ENCODE peak calls at places on chromosomes 5 and 9, in seven cellular contexts. U is aorta, B is bronchial epithelial cell, G is chondrocyte, I is RKO, Q is KBM-7, R is retina. Y is an unnamed sample.

GRCh38 chr5:94693043-94693822 is 74.8 kb downstream of the SLF1 start:
- DNase-seq in R (peak; percentile 24), I (peak; percentile 71), Q (peak; percentile 50), U (no peak), B (peak; percentile 97), G (no peak), Y (no peak)

GRCh38 chr5:80569961-80570786 is at the start of gene ANKRD34B:
- DNase-seq in U (no peak), G (no peak), I (no peak), R (peak; percentile 78), B (no peak), Q (peak; percentile 33), Y (peak; percentile 60)

GRCh38 chr5:148801682-148802276 is 24.6 kb upstream of the ADRB2 start:
- DNase-seq in Q (no peak), G (no peak), R (no peak), U (no peak), I (no peak), B (no peak), Y (no peak)

GRCh38 chr9:17578911-17579793 is at the start of gene SH3GL2:
- DNase-seq in I (no peak), Q (peak; percentile 34), U (no peak), R (peak; percentile 87), B (peak; percentile 5), G (peak; percentile 87), Y (peak; percentile 18)

GRCh38 chr5:131647078-131647769 is 12.2 kb upstream of the RAPGEF6 start:
- DNase-seq in I (no peak), U (no peak), Q (no peak), B (no peak), G (no peak), R (no peak), Y (peak; percentile 26)

GRCh38 chr5:147169399-147169798 is 65.4 kb upstream of the STK32A start:
- DNase-seq in Q (no peak), R (peak; percentile 17), U (peak; percentile 48), B (peak; percentile 40), G (no peak), I (no peak), Y (no peak)

GRCh38 chr9:86636614-86637013 is 282.4 kb upstream of the TUT7 start:
- DNase-seq in R (no peak), I (no peak), U (no peak), B (no peak), G (no peak), Q (no peak), Y (no peak)

GRCh38 chr9:118929317-118929716 is 439.9 kb downstream of the BRINP1 start:
- DNase-seq in U (no peak), R (no peak), Q (no peak), B (peak; percentile 3), G (no peak), I (peak; percentile 81), Y (no peak)

GRCh38 chr9:135923508-135923907 is 16.2 kb upstream of the CAMSAP1 start:
- DNase-seq in U (no peak), G (no peak), B (no peak), R (no peak), I (no peak), Q (no peak), Y (no peak)

GRCh38 chr9:129208191-129209091 is 30.4 kb upstream of the IER5L start:
- DNase-seq in G (no peak), U (no peak), R (no peak), Q (peak; percentile 25), I (no peak), B (peak; percentile 25), Y (no peak)

GRCh38 chr9:38437193-38437823 is 13.1 kb upstream of the IGFBPL1 start:
- DNase-seq in B (peak; percentile 59), U (no peak), R (no peak), Q (no peak), I (no peak), G (no peak), Y (no peak)

GRCh38 chr5:127068771-127069330 is 4.5 kb downstream of the C5orf63 start:
- DNase-seq in I (no peak), G (no peak), R (no peak), Q (no peak), B (peak; percentile 42), U (no peak), Y (no peak)

GRCh38 chr9:114697951-114698351 is 16.0 kb upstream of the TEX48 start:
- DNase-seq in U (no peak), Q (no peak), I (no peak), G (no peak), R (no peak), B (no peak), Y (peak; percentile 39)

GRCh38 chr5:34692781-34693180 is 36.7 kb downstream of the RAI14 start:
- DNase-seq in B (no peak), R (no peak), G (no peak), Q (no peak), U (no peak), I (no peak), Y (no peak)

GRCh38 chr5:152505442-152506042 is 100.5 kb upstream of the NMUR2 start:
- DNase-seq in R (peak; percentile 58), G (no peak), U (peak; percentile 46), B (peak; percentile 59), Q (peak; percentile 48), I (peak; percentile 79), Y (peak; percentile 30)

GRCh38 chr5:171623551-171624097 is 162.0 kb upstream of the SMIM23 start:
- DNase-seq in R (peak; percentile 33), B (no peak), G (no peak), Q (no peak), U (no peak), I (no peak), Y (no peak)

GRCh38 chr5:54981928-54982327 is 3.5 kb downstream of the ESM1 start:
- DNase-seq in B (no peak), U (no peak), I (no peak), G (no peak), R (no peak), Q (no peak), Y (no peak)

GRCh38 chr5:168778536-168778935 is 199.4 kb upstream of the PANK3 start:
- DNase-seq in G (no peak), U (no peak), Q (no peak), B (no peak), R (no peak), I (no peak), Y (no peak)

GRCh38 chr5:96037128-96037527 is 75.5 kb upstream of the ELL2 start:
- DNase-seq in R (no peak), G (no peak), I (no peak), U (no peak), Q (no peak), B (peak; percentile 95), Y (no peak)

GRCh38 chr5:43044181-43044914 is 4.2 kb upstream of the ANXA2R start:
- DNase-seq in G (no peak), R (no peak), U (no peak), Q (no peak), B (no peak), I (no peak), Y (no peak)

GRCh38 chr5:177462021-177462670 is 11.3 kb downstream of the DBN1 start:
- DNase-seq in B (no peak), U (no peak), G (no peak), Q (peak; percentile 72), I (no peak), R (no peak), Y (no peak)

GRCh38 chr9:9719373-9720112 is 893.3 kb downstream of the PTPRD start:
- DNase-seq in B (no peak), U (peak; percentile 25), G (peak; percentile 51), Q (no peak), I (no peak), R (no peak), Y (no peak)

GRCh38 chr5:113218906-113219517 is 215.8 kb downstream of the TSSK1B start:
- DNase-seq in G (no peak), Q (no peak), U (no peak), R (no peak), I (no peak), B (no peak), Y (no peak)

GRCh38 chr5:65812648-65813047 is 90.6 kb downstream of the NLN start:
- DNase-seq in I (no peak), R (no peak), B (peak; percentile 35), G (no peak), Q (no peak), U (no peak), Y (no peak)

GRCh38 chr5:148620696-148621095 is 33.6 kb downstream of the HTR4 start:
- DNase-seq in G (no peak), R (no peak), U (no peak), Q (peak; percentile 4), I (peak; percentile 2), B (no peak), Y (no peak)

GRCh38 chr9:68974901-68975300 is 39.0 kb downstream of the PRKACG start:
- DNase-seq in I (no peak), U (no peak), G (no peak), B (no peak), R (no peak), Q (no peak), Y (no peak)